ENCODE peak calls at places on chromosomes 13 and 19, in nine cellular contexts. K, J, S, H, V, F, E, D and B are unnamed samples.

GRCh38 chr13:40479196-40479845 is 187.1 kb downstream of the FOXO1 start:
- DNase-seq in K (no peak), J (no peak), S (no peak), H (no peak), V (no peak), F (no peak), E (no peak), D (no peak), B (no peak)

GRCh38 chr19:32924200-32924599 is 47.6 kb downstream of the CEP89 start:
- DNase-seq in K (no peak), J (no peak), S (no peak), H (no peak), V (no peak), F (peak), E (no peak), D (no peak), B (no peak)

GRCh38 chr19:47257411-47258169 is 1.3 kb downstream of the CCDC9 start:
- DNase-seq in K (no peak), J (no peak), S (no peak), H (no peak), V (no peak), F (no peak), E (no peak), D (no peak), B (peak)

GRCh38 chr19:18754501-18754900 is 36.6 kb downstream of the COMP start:
- DNase-seq in K (no peak), J (no peak), S (no peak), H (no peak), V (no peak), F (no peak), E (no peak), D (no peak), B (no peak)

GRCh38 chr13:99192480-99192879 is 8.2 kb upstream of the UBAC2 start:
- DNase-seq in K (no peak), J (no peak), S (no peak), H (no peak), V (no peak), F (no peak), E (no peak), D (no peak), B (no peak)

GRCh38 chr19:16778796-16779411 is 50.3 kb upstream of the SIN3B start:
- DNase-seq in K (no peak), J (peak), S (peak), H (no peak), V (peak), F (peak), E (no peak), D (no peak), B (peak)

GRCh38 chr19:5002143-5002542 is 33.2 kb downstream of the KDM4B start:
- DNase-seq in K (no peak), J (no peak), S (no peak), H (no peak), V (no peak), F (peak), E (no peak), D (no peak), B (no peak)

GRCh38 chr19:41308450-41309224 is 1.3 kb upstream of the CCDC97 start:
- DNase-seq in K (peak), J (no peak), S (peak), H (peak), V (peak), F (peak), E (peak), D (peak), B (peak)

GRCh38 chr13:33735276-33735675 is 82.7 kb upstream of the RFC3 start:
- DNase-seq in K (no peak), J (no peak), S (no peak), H (no peak), V (no peak), F (no peak), E (no peak), D (no peak), B (no peak)

GRCh38 chr19:45250832-45251451 is at the start of gene MARK4:
- DNase-seq in K (peak), J (no peak), S (peak), H (peak), V (peak), F (peak), E (no peak), D (no peak), B (peak)

GRCh38 chr13:110646442-110647364 is 31.4 kb downstream of the NAXD start:
- DNase-seq in K (no peak), J (no peak), S (no peak), H (no peak), V (no peak), F (no peak), E (no peak), D (no peak), B (no peak)